ENCODE peak calls at places on chromosomes 11 and 22, in four cellular contexts. I is cardiac muscle cell, F is sigmoid colon, B is lung. S is an unnamed sample.

GRCh38 chr11:109285465-109285864 is 136.5 kb upstream of the C11orf87 start:
- DNase-seq in I (no peak), F (no peak), B (no peak), S (no peak)

GRCh38 chr22:48758905-48759875 is 1068.5 kb downstream of the BRD1 start:
- DNase-seq in I (no peak), F (peak; percentile 39), B (peak; percentile 22), S (no peak)

GRCh38 chr22:48175721-48176120 is 1413.3 kb downstream of the TBC1D22A start:
- DNase-seq in I (no peak), F (no peak), B (no peak), S (no peak)

GRCh38 chr11:69121021-69121420 is 34.7 kb upstream of the SMIM38 start:
- DNase-seq in I (no peak), F (no peak), B (no peak), S (no peak)

GRCh38 chr11:118092907-118093571 is 6.3 kb upstream of the SMIM35 start:
- DNase-seq in I (no peak), F (no peak), B (no peak), S (no peak)

GRCh38 chr22:24088796-24089195 is 77.7 kb downstream of the CABIN1 start:
- DNase-seq in I (no peak), F (peak; percentile 4), B (no peak), S (peak; percentile 26)

GRCh38 chr11:77548552-77549439 is 41.0 kb upstream of the AQP11 start:
- DNase-seq in I (no peak), F (no peak), B (no peak), S (no peak)

GRCh38 chr22:23700706-23701105 is 9.9 kb downstream of the RGL4 start:
- DNase-seq in I (no peak), F (no peak), B (no peak), S (no peak)

GRCh38 chr11:15815246-15816209 is 540.8 kb downstream of the SOX6 start:
- DNase-seq in I (no peak), F (no peak), B (peak; percentile 5), S (peak; percentile 4)

GRCh38 chr22:48825802-48826520 is 1001.7 kb downstream of the BRD1 start:
- DNase-seq in I (no peak), F (no peak), B (no peak), S (no peak)

GRCh38 chr11:93131709-93132108 is 66.1 kb downstream of the SLC36A4 start:
- DNase-seq in I (peak; percentile 50), F (no peak), B (no peak), S (no peak)

GRCh38 chr11:132318421-132319157 is 948.2 kb downstream of the NTM start:
- DNase-seq in I (no peak), F (no peak), B (no peak), S (peak; percentile 20)

GRCh38 chr22:24284747-24285203 is 14.1 kb downstream of the SPECC1L start:
- DNase-seq in I (no peak), F (no peak), B (no peak), S (peak; percentile 64)

GRCh38 chr11:46450846-46451470 is 59.4 kb upstream of the CHRM4 start:
- DNase-seq in I (no peak), F (no peak), B (no peak), S (no peak)

GRCh38 chr11:72591785-72592490 is 82.3 kb downstream of the PDE2A start:
- DNase-seq in I (no peak), F (no peak), B (no peak), S (no peak)

GRCh38 chr11:78840190-78840589 is 265.5 kb upstream of the NARS2 start:
- DNase-seq in I (no peak), F (no peak), B (no peak), S (peak; percentile 89)

GRCh38 chr11:59800390-59801037 is 10.1 kb downstream of the MRPL16 start:
- DNase-seq in I (no peak), F (no peak), B (no peak), S (no peak)
- H3K4me3 ChIP-seq in I (no peak overlapping the region), F (no peak overlapping the region), B (no peak overlapping the region), S (no peak overlapping the region)

GRCh38 chr22:29883045-29883830 is at the start of gene MTMR3:
- DNase-seq in I (peak; percentile 95), F (peak; percentile 95), B (peak; percentile 95), S (peak; percentile 96)
- TF ChIP-seq CTCF in I (peak; percentile 40), F (peak; percentile 18), B (no peak), S (peak; percentile 39)

DNA sequence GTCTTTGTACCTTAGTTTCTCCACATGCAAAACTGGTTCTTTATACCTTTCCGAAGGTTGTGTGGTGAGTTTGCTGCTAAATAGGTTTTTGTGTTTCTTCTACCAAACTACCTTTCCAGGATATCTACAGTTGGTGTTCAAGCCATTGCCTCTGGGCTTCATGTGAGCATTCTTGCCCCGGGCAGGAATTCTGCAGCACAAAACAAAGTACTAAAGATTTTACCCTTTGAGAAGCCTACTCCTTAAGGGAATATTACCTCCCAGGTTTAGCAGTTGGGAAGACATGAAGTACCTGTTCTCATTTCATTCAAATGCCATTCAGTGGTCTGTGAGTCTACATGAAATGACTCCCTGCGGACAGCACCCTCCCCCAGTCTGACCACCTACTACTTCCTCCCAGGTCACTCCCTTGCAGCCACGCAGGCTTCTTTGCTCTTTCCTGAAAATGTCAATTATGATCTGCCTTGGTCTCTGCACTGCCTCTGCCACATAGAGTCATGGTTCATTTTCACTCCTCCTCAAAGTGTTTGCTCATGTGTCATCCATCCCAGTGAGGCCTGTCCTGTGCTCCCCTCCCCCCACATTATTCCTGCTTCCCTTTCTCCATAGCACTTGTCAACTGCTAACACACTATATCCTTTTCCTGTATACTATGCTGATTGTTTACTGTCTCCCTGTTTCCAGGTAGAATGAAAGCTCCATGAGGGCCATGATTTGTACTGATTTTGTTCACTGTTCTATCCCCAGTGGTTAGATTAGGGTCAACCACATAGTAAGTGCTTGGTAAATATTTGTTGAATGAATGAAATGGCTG is 36.9 kb downstream of the PACS1 start:
- DNase-seq in I (no peak), F (no peak), B (no peak), S (no peak)
- H3K4me3 ChIP-seq in I (no peak overlapping the region), F (no peak overlapping the region), B (no peak overlapping the region), S (no peak overlapping the region)

GRCh38 chr11:36485296-36485870 is 24.7 kb downstream of the TRAF6 start:
- DNase-seq in I (no peak), F (no peak), B (no peak), S (no peak)

GRCh38 chr11:36475192-36475591 is 34.9 kb downstream of the TRAF6 start:
- DNase-seq in I (no peak), F (no peak), B (no peak), S (no peak)

GRCh38 chr11:36478700-36479329 is 31.3 kb downstream of the TRAF6 start:
- DNase-seq in I (peak; percentile 50), F (no peak), B (no peak), S (peak; percentile 72)

GRCh38 chr11:36480833-36481232 is 29.2 kb downstream of the TRAF6 start:
- DNase-seq in I (no peak), F (no peak), B (no peak), S (no peak)
- TF ChIP-seq CTCF in I (no peak), F (no peak), B (no peak), S (no peak)

S was measured in foreskin fibroblast.